ENCODE peak calls at places on chromosome 14, in ten cellular contexts. One of them, this sample, is unnamed.

GRCh38 chr14:99258884-99259283 is 13.1 kb downstream of the BCL11B start:
- DNase-seq in thoracic aorta: no peak
- DNase-seq in LNCaP clone FGC: no peak
- DNase-seq in A549: no peak
- DNase-seq in nephron progenitor cell: no peak
- DNase-seq in B cell: no peak
- DNase-seq in hepatocyte: no peak
- DNase-seq in adrenal gland: no peak
- DNase-seq in OCI-LY7: no peak
- DNase-seq in AG09309: no peak
- DNase-seq in this sample: no peak

GRCh38 chr14:52485350-52485960 is 66.8 kb downstream of the TXNDC16 start:
- DNase-seq in AG09309: no peak
- DNase-seq in OCI-LY7: no peak
- DNase-seq in B cell: no peak
- DNase-seq in adrenal gland: no peak
- DNase-seq in nephron progenitor cell: no peak
- DNase-seq in LNCaP clone FGC: no peak
- DNase-seq in hepatocyte: no peak
- DNase-seq in A549: no peak
- DNase-seq in thoracic aorta: no peak
- DNase-seq in this sample: no peak

GRCh38 chr14:75568791-75569190 is 9.6 kb upstream of the FLVCR2 start:
- DNase-seq in LNCaP clone FGC: no peak
- DNase-seq in nephron progenitor cell: no peak
- DNase-seq in adrenal gland: no peak
- DNase-seq in B cell: no peak
- DNase-seq in hepatocyte: no peak
- DNase-seq in A549: no peak
- DNase-seq in OCI-LY7: no peak
- DNase-seq in AG09309: no peak
- DNase-seq in thoracic aorta: no peak
- DNase-seq in this sample: no peak

GRCh38 chr14:88937706-88938105 is 113.3 kb downstream of the TTC8 start:
- DNase-seq in nephron progenitor cell: no peak
- DNase-seq in thoracic aorta: no peak
- DNase-seq in A549: peak
- DNase-seq in B cell: no peak
- DNase-seq in LNCaP clone FGC: no peak
- DNase-seq in adrenal gland: no peak
- DNase-seq in hepatocyte: no peak
- DNase-seq in OCI-LY7: no peak
- DNase-seq in AG09309: no peak
- DNase-seq in this sample: no peak

GRCh38 chr14:30725763-30726162 is 103.6 kb downstream of the SCFD1 start:
- DNase-seq in B cell: no peak
- DNase-seq in thoracic aorta: no peak
- DNase-seq in OCI-LY7: no peak
- DNase-seq in LNCaP clone FGC: no peak
- DNase-seq in AG09309: no peak
- DNase-seq in adrenal gland: no peak
- DNase-seq in A549: no peak
- DNase-seq in nephron progenitor cell: no peak
- DNase-seq in hepatocyte: no peak
- DNase-seq in this sample: no peak

GRCh38 chr14:105250986-105251385 is 2.7 kb downstream of the BTBD6 start:
- DNase-seq in nephron progenitor cell: no peak
- DNase-seq in hepatocyte: no peak
- DNase-seq in B cell: no peak
- DNase-seq in OCI-LY7: no peak
- DNase-seq in thoracic aorta: no peak
- DNase-seq in adrenal gland: no peak
- DNase-seq in LNCaP clone FGC: no peak
- DNase-seq in A549: no peak
- DNase-seq in AG09309: no peak
- DNase-seq in this sample: no peak

GRCh38 chr14:104937161-104937560 is 12.5 kb downstream of the PLD4 start:
- DNase-seq in LNCaP clone FGC: no peak
- DNase-seq in nephron progenitor cell: no peak
- DNase-seq in A549: no peak
- DNase-seq in hepatocyte: no peak
- DNase-seq in thoracic aorta: no peak
- DNase-seq in AG09309: no peak
- DNase-seq in OCI-LY7: no peak
- DNase-seq in B cell: no peak
- DNase-seq in adrenal gland: no peak
- DNase-seq in this sample: peak

GRCh38 chr14:69151458-69152180 is 1.3 kb downstream of the DCAF5 start:
- DNase-seq in AG09309: no peak
- DNase-seq in A549: peak
- DNase-seq in OCI-LY7: peak
- DNase-seq in thoracic aorta: no peak
- DNase-seq in hepatocyte: peak
- DNase-seq in adrenal gland: peak
- DNase-seq in nephron progenitor cell: peak
- DNase-seq in B cell: peak
- DNase-seq in LNCaP clone FGC: no peak
- DNase-seq in this sample: peak

GRCh38 chr14:99688629-99689028 is 4.5 kb downstream of the CYP46A1 start:
- DNase-seq in B cell: no peak
- DNase-seq in thoracic aorta: no peak
- DNase-seq in adrenal gland: no peak
- DNase-seq in LNCaP clone FGC: no peak
- DNase-seq in A549: no peak
- DNase-seq in hepatocyte: no peak
- DNase-seq in OCI-LY7: no peak
- DNase-seq in nephron progenitor cell: no peak
- DNase-seq in AG09309: no peak
- DNase-seq in this sample: no peak

GRCh38 chr14:69055973-69056372 is 76.9 kb upstream of the ACTN1 start:
- DNase-seq in hepatocyte: no peak
- DNase-seq in adrenal gland: no peak
- DNase-seq in LNCaP clone FGC: no peak
- DNase-seq in thoracic aorta: no peak
- DNase-seq in OCI-LY7: no peak
- DNase-seq in nephron progenitor cell: no peak
- DNase-seq in B cell: no peak
- DNase-seq in A549: no peak
- DNase-seq in AG09309: no peak
- DNase-seq in this sample: no peak

GRCh38 chr14:69081271-69081670 is 71.6 kb downstream of the DCAF5 start:
- DNase-seq in AG09309: no peak
- DNase-seq in hepatocyte: peak
- DNase-seq in OCI-LY7: no peak
- DNase-seq in A549: no peak
- DNase-seq in adrenal gland: no peak
- DNase-seq in nephron progenitor cell: no peak
- DNase-seq in thoracic aorta: no peak
- DNase-seq in B cell: no peak
- DNase-seq in LNCaP clone FGC: no peak
- DNase-seq in this sample: no peak

GRCh38 chr14:90198541-90198940 is 57.8 kb upstream of the PSMC1 start:
- DNase-seq in AG09309: no peak
- DNase-seq in LNCaP clone FGC: no peak
- DNase-seq in OCI-LY7: no peak
- DNase-seq in thoracic aorta: no peak
- DNase-seq in B cell: no peak
- DNase-seq in adrenal gland: no peak
- DNase-seq in nephron progenitor cell: no peak
- DNase-seq in A549: no peak
- DNase-seq in hepatocyte: no peak
- DNase-seq in this sample: no peak

GRCh38 chr14:90191585-90191984 is 64.8 kb upstream of the PSMC1 start:
- DNase-seq in A549: peak
- DNase-seq in OCI-LY7: no peak
- DNase-seq in thoracic aorta: no peak
- DNase-seq in B cell: no peak
- DNase-seq in adrenal gland: no peak
- DNase-seq in nephron progenitor cell: no peak
- DNase-seq in AG09309: no peak
- DNase-seq in LNCaP clone FGC: no peak
- DNase-seq in hepatocyte: no peak
- DNase-seq in this sample: no peak

GRCh38 chr14:90191154-90191553 is 65.2 kb upstream of the PSMC1 start:
- DNase-seq in adrenal gland: no peak
- DNase-seq in A549: no peak
- DNase-seq in AG09309: no peak
- DNase-seq in B cell: no peak
- DNase-seq in LNCaP clone FGC: no peak
- DNase-seq in hepatocyte: no peak
- DNase-seq in nephron progenitor cell: no peak
- DNase-seq in OCI-LY7: no peak
- DNase-seq in thoracic aorta: no peak
- DNase-seq in this sample: no peak

GRCh38 chr14:90194706-90195105 is 61.6 kb upstream of the PSMC1 start:
- DNase-seq in A549: no peak
- DNase-seq in thoracic aorta: no peak
- DNase-seq in OCI-LY7: no peak
- DNase-seq in B cell: no peak
- DNase-seq in nephron progenitor cell: no peak
- DNase-seq in hepatocyte: no peak
- DNase-seq in LNCaP clone FGC: no peak
- DNase-seq in AG09309: no peak
- DNase-seq in adrenal gland: no peak
- DNase-seq in this sample: no peak

DNA sequence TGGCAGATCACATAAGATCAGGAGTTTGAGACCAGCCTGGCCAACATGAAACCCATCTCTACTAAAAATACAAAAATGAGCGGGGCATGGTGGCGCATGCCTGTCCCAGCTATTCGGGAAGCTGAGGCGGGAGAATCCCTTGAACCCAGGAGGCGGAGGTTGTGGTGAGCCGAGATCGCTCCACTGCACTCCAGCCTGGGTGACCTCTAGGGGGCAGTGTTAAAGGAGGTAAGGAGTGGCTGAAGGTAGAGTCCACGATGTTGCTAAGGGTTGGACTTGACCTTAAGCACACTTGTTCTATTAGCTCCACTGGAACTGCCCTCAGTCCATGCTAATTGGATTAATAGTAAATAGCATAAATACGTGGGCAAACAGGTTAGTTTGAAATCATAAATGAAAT is 62.4 kb upstream of the PSMC1 start:
- DNase-seq in hepatocyte: no peak
- DNase-seq in thoracic aorta: no peak
- DNase-seq in nephron progenitor cell: peak
- DNase-seq in LNCaP clone FGC: no peak
- DNase-seq in AG09309: no peak
- DNase-seq in adrenal gland: no peak
- DNase-seq in B cell: no peak
- DNase-seq in A549: peak
- DNase-seq in OCI-LY7: peak
- DNase-seq in this sample: peak
- TF ChIP-seq CTCF in hepatocyte: no peak
- TF ChIP-seq CTCF in thoracic aorta: no peak
- TF ChIP-seq CTCF in nephron progenitor cell: no peak
- TF ChIP-seq CTCF in LNCaP clone FGC: peak
- TF ChIP-seq CTCF in AG09309: peak
- TF ChIP-seq CTCF in adrenal gland: no peak
- TF ChIP-seq CTCF in B cell: peak
- TF ChIP-seq CTCF in A549: peak
- TF ChIP-seq CTCF in OCI-LY7: peak
- TF ChIP-seq CTCF in this sample: peak

DNA sequence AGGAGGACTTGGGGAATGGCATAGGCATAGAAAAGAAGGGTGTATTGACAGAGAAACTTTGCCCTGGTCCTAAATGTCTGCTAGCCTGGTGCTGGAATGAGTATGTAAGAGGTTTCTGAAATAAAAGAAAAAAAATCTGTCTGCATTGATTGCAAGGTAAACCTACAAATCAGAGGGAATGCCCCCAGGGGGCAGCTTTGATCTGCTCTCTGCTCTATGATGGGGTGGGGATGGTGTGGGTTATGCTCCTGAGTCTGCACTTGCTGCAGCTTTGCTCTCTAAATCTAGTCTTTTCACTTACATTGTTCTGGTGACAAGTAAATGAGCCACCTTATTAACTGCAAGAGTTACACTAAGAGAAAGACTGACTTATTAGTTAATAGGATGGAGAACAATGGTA is 468.4 kb upstream of the STXBP6 start:
- DNase-seq in nephron progenitor cell: no peak
- DNase-seq in adrenal gland: no peak
- DNase-seq in AG09309: no peak
- DNase-seq in OCI-LY7: no peak
- DNase-seq in hepatocyte: no peak
- DNase-seq in A549: no peak
- DNase-seq in thoracic aorta: no peak
- DNase-seq in LNCaP clone FGC: no peak
- DNase-seq in B cell: no peak
- DNase-seq in this sample: peak
- TF ChIP-seq CTCF in nephron progenitor cell: no peak
- TF ChIP-seq CTCF in adrenal gland: no peak
- TF ChIP-seq CTCF in AG09309: no peak
- TF ChIP-seq CTCF in OCI-LY7: no peak
- TF ChIP-seq CTCF in hepatocyte: no peak
- TF ChIP-seq CTCF in A549: no peak
- TF ChIP-seq CTCF in thoracic aorta: no peak
- TF ChIP-seq CTCF in LNCaP clone FGC: no peak
- TF ChIP-seq CTCF in B cell: no peak
- TF ChIP-seq CTCF in this sample: no peak

DNA sequence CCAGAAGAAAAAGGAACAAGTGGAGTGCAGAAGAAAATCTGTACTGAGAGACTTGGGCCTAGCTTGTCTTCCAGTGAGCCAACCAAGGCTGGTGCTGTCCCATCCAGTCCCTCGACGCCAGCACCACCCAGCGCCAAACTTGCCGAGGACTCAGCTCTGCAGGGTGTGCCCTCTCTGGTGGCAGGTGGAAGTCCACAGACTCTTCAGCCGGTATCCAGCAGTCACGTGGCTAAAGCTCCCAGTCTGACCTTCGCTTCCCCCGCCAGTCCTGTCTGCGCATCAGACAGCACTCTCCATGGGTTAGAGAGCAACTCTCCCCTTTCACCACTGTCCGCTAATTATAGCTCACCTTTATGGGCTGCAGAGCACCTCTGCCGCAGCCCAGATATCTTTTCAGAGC is 15.6 kb downstream of the CIPC start:
- DNase-seq in nephron progenitor cell: no peak
- DNase-seq in adrenal gland: no peak
- DNase-seq in A549: no peak
- DNase-seq in B cell: no peak
- DNase-seq in thoracic aorta: no peak
- DNase-seq in OCI-LY7: no peak
- DNase-seq in hepatocyte: no peak
- DNase-seq in LNCaP clone FGC: no peak
- DNase-seq in AG09309: no peak
- DNase-seq in this sample: no peak
- TF ChIP-seq CTCF in nephron progenitor cell: no peak
- TF ChIP-seq CTCF in adrenal gland: no peak
- TF ChIP-seq CTCF in A549: no peak
- TF ChIP-seq CTCF in B cell: no peak
- TF ChIP-seq CTCF in thoracic aorta: no peak
- TF ChIP-seq CTCF in OCI-LY7: no peak
- TF ChIP-seq CTCF in hepatocyte: no peak
- TF ChIP-seq CTCF in LNCaP clone FGC: no peak
- TF ChIP-seq CTCF in AG09309: no peak
- TF ChIP-seq CTCF in this sample: no peak

DNA sequence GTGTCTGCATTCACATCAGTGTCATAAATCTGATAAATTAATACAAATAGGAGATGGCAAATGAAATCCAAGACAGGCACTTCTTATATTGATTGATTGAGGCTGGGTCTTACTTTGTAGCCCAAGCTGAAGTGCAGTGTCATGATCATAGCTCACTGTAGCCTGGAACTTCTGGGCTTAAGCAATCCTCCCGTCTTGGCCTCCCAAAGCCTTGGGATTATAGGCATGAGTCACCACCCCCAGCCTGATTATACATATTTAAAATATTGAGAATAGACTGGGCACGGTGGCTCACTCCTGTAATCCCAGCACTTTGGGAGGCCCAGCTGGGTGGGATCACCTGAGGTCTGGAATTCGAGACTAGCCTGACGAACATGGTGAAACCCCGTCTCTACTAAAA is 51.3 kb downstream of the MARK3 start:
- DNase-seq in hepatocyte: no peak
- DNase-seq in LNCaP clone FGC: no peak
- DNase-seq in nephron progenitor cell: no peak
- DNase-seq in B cell: no peak
- DNase-seq in AG09309: no peak
- DNase-seq in adrenal gland: no peak
- DNase-seq in A549: peak
- DNase-seq in thoracic aorta: no peak
- DNase-seq in OCI-LY7: no peak
- DNase-seq in this sample: no peak
- TF ChIP-seq CTCF in hepatocyte: no peak
- TF ChIP-seq CTCF in LNCaP clone FGC: no peak
- TF ChIP-seq CTCF in nephron progenitor cell: no peak
- TF ChIP-seq CTCF in B cell: no peak
- TF ChIP-seq CTCF in AG09309: no peak
- TF ChIP-seq CTCF in adrenal gland: no peak
- TF ChIP-seq CTCF in A549: no peak
- TF ChIP-seq CTCF in thoracic aorta: no peak
- TF ChIP-seq CTCF in OCI-LY7: no peak
- TF ChIP-seq CTCF in this sample: no peak